ENCODE peak calls at places on chromosomes 1 and 21, in five cellular contexts. V is T-helper 9 cell; J is thoracic aorta; K is KBM-7; A is stimulated activated CD4-positive, alpha-beta T cell treated with anti-CD3 and anti-CD28 coated beads, Interleukin-15, amount 100 ng/mL, for 24 hours. Z is an unnamed sample.

GRCh38 chr1:43582162-43582566 is 51.5 kb downstream of the PTPRF start:
- DNase-seq in K (peak), J (no peak), A (peak), V (no peak), Z (peak)

GRCh38 chr21:42125571-42126544 is 54.7 kb downstream of the UMODL1 start:
- DNase-seq in A (no peak), K (peak), J (no peak), V (no peak), Z (no peak)

GRCh38 chr1:161085165-161085564 is 4.2 kb downstream of the NECTIN4 start:
- DNase-seq in V (no peak), A (no peak), K (no peak), J (no peak), Z (no peak)

GRCh38 chr1:31689821-31690220 is 14.0 kb downstream of the COL16A1 start:
- DNase-seq in A (no peak), V (no peak), K (no peak), J (no peak), Z (peak)

GRCh38 chr1:37958690-37959089 is 11.8 kb upstream of the INPP5B start:
- DNase-seq in J (no peak), K (no peak), A (no peak), V (no peak), Z (no peak)

GRCh38 chr1:98104285-98104684 is 183.5 kb upstream of the DPYD start:
- DNase-seq in V (no peak), A (no peak), J (no peak), K (no peak), Z (no peak)

GRCh38 chr1:244097523-244098390 is 46.7 kb downstream of the ZBTB18 start:
- DNase-seq in V (no peak), J (no peak), K (no peak), A (no peak), Z (no peak)

GRCh38 chr1:211813590-211813989 is 17.0 kb downstream of the LPGAT1 start:
- DNase-seq in J (no peak), V (no peak), A (no peak), K (no peak), Z (no peak)

GRCh38 chr1:200131551-200132125 is 104.1 kb downstream of the NR5A2 start:
- DNase-seq in K (no peak), A (no peak), V (no peak), J (no peak), Z (no peak)

GRCh38 chr1:182198006-182198605 is 136.6 kb upstream of the ZNF648 start:
- DNase-seq in J (no peak), V (no peak), A (no peak), K (peak), Z (no peak)

GRCh38 chr1:221856188-221857093 is 114.6 kb upstream of the DUSP10 start:
- DNase-seq in K (no peak), V (no peak), J (no peak), A (no peak), Z (no peak)

GRCh38 chr1:235901461-235901860 is 34.8 kb upstream of the LYST start:
- DNase-seq in A (no peak), K (peak), J (no peak), V (no peak), Z (peak)

GRCh38 chr1:26330276-26330675 is 12.5 kb downstream of the CD52 start:
- DNase-seq in A (no peak), V (no peak), K (no peak), J (no peak), Z (no peak)

GRCh38 chr1:248596615-248597014 is 885 bp downstream of the OR2T10 start:
- DNase-seq in A (no peak), V (no peak), K (no peak), J (no peak), Z (no peak)

GRCh38 chr1:244435562-244436205 is 16.0 kb downstream of the ADSS2 start:
- DNase-seq in K (no peak), V (no peak), A (peak), J (no peak), Z (peak)

GRCh38 chr1:16248603-16249534 is 11.9 kb upstream of the CPLANE2 start:
- DNase-seq in J (peak), V (no peak), K (peak), A (no peak), Z (no peak)

GRCh38 chr1:10736623-10737267 is 59.7 kb downstream of the CASZ1 start:
- DNase-seq in J (no peak), K (no peak), V (no peak), A (no peak), Z (no peak)

GRCh38 chr21:38343691-38344090 is 86.9 kb downstream of the KCNJ15 start:
- DNase-seq in A (no peak), V (no peak), J (peak), K (no peak), Z (peak)

GRCh38 chr21:33856893-33857527 is 58.6 kb downstream of the ATP5PO start:
- DNase-seq in V (no peak), A (no peak), J (no peak), K (no peak), Z (no peak)

GRCh38 chr1:70358921-70359564 is 4.5 kb upstream of the ANKRD13C start:
- DNase-seq in V (no peak), J (no peak), K (no peak), A (no peak), Z (no peak)

GRCh38 chr1:109298666-109299086 is 8.1 kb downstream of the MYBPHL start:
- DNase-seq in K (no peak), J (no peak), A (peak), V (no peak), Z (no peak)

GRCh38 chr1:24915819-24916602 is 14.1 kb downstream of the RUNX3 start:
- DNase-seq in A (no peak), J (no peak), V (no peak), K (no peak), Z (no peak)

Z was measured in T1000.